ENCODE peak calls at places on chromosome 9, in six cellular contexts. P is DND-41; O is mucosa of descending colon; J is pancreas; F is left lung; L is CD4-positive, alpha-beta T cell. N is an unnamed sample.

GRCh38 chr9:81754245-81754644 is 64.9 kb upstream of the TLE1 start:
- ATAC-seq in P (no peak), O (no peak), J (no peak), F (no peak), L (no peak), N (no peak)

GRCh38 chr9:14027114-14027812 is 286.7 kb downstream of the NFIB start:
- ATAC-seq in P (no peak), O (peak), J (peak), F (peak), L (no peak), N (peak)

GRCh38 chr9:136671646-136672430 is 9.1 kb downstream of the EGFL7 start:
- ATAC-seq in P (peak), O (peak), J (peak), F (peak), L (peak), N (no peak)

GRCh38 chr9:35680331-35681105 is 6.8 kb downstream of the CA9 start:
- ATAC-seq in P (no peak), O (peak), J (no peak), F (no peak), L (no peak), N (peak)

GRCh38 chr9:73118898-73119554 is 32.6 kb upstream of the ANXA1 start:
- ATAC-seq in P (no peak), O (no peak), J (no peak), F (peak), L (no peak), N (no peak)

GRCh38 chr9:112188884-112189283 is 13.8 kb upstream of the SUSD1 start:
- ATAC-seq in P (no peak), O (peak), J (no peak), F (no peak), L (no peak), N (no peak)

GRCh38 chr9:37001461-37001860 is 32.6 kb downstream of the PAX5 start:
- ATAC-seq in P (no peak), O (no peak), J (no peak), F (no peak), L (no peak), N (no peak)

GRCh38 chr9:69211424-69212036 is 37.5 kb downstream of the TJP2 start:
- ATAC-seq in P (no peak), O (no peak), J (no peak), F (peak), L (no peak), N (peak)

GRCh38 chr9:22216730-22217160 is 207.6 kb upstream of the CDKN2B start:
- ATAC-seq in P (no peak), O (no peak), J (no peak), F (no peak), L (no peak), N (no peak)

GRCh38 chr9:2824564-2824963 is 19.3 kb downstream of the PUM3 start:
- ATAC-seq in P (peak), O (peak), J (peak), F (peak), L (no peak), N (no peak)

GRCh38 chr9:136354592-136355085 is 8.9 kb downstream of the DNLZ start:
- ATAC-seq in P (no peak), O (peak), J (peak), F (peak), L (no peak), N (peak)

GRCh38 chr9:34991833-34992375 is 2.4 kb downstream of the DNAJB5 start:
- ATAC-seq in P (no peak), O (no peak), J (no peak), F (no peak), L (no peak), N (no peak)

GRCh38 chr9:36846621-36847020 is 187.4 kb downstream of the PAX5 start:
- ATAC-seq in P (no peak), O (no peak), J (no peak), F (no peak), L (no peak), N (no peak)

GRCh38 chr9:123372766-123373446 is 16.9 kb downstream of the CRB2 start:
- ATAC-seq in P (no peak), O (no peak), J (no peak), F (no peak), L (no peak), N (no peak)

GRCh38 chr9:74499770-74500583 is 2.8 kb downstream of the RORB start:
- ATAC-seq in P (peak), O (no peak), J (no peak), F (no peak), L (no peak), N (no peak)

GRCh38 chr9:17962747-17963146 is 383.9 kb downstream of the SH3GL2 start:
- ATAC-seq in P (no peak), O (peak), J (no peak), F (no peak), L (no peak), N (peak)

GRCh38 chr9:98365724-98366123 is 110.3 kb upstream of the TBC1D2 start:
- ATAC-seq in P (no peak), O (no peak), J (no peak), F (no peak), L (no peak), N (no peak)

GRCh38 chr9:135815433-135816178 is 91.7 kb downstream of the CAMSAP1 start:
- ATAC-seq in P (no peak), O (no peak), J (no peak), F (no peak), L (no peak), N (no peak)

GRCh38 chr9:134190232-134191121 is 26.1 kb upstream of the RNU6ATAC start:
- ATAC-seq in P (no peak), O (no peak), J (no peak), F (no peak), L (no peak), N (no peak)

GRCh38 chr9:68530618-68531017 is 10.1 kb downstream of the TMEM252 start:
- ATAC-seq in P (no peak), O (peak), J (peak), F (peak), L (no peak), N (peak)